ENCODE peak calls at places on chromosome 9, in ten cellular contexts. I is HFF-Myc; Y is NCI-H1092; V is posterior cingulate gyrus; G is A549; H is astrocyte of the spinal cord; D is PC-9; Z is lower leg skin; O is activated naive CD4-positive, alpha-beta T cell treated with Interleukin-2 at 50 U/mL for 16 hours; X is Ammon's horn. B is an unnamed sample.

GRCh38 chr9:127599550-127599891 is 12.6 kb upstream of the STXBP1 start:
- DNase-seq in I (no peak), Y (no peak), V (no peak), G (no peak), H (no peak), D (no peak), Z (no peak), O (no peak), X (no peak), B (no peak)

GRCh38 chr9:130995399-130995941 is 13.5 kb upstream of the LAMC3 start:
- DNase-seq in I (peak), Y (no peak), V (no peak), G (peak), H (peak), D (peak), Z (no peak), O (no peak), X (peak), B (no peak)

GRCh38 chr9:36136894-36137391 is 410 bp downstream of the GLIPR2 start:
- DNase-seq in I (no peak), Y (no peak), V (no peak), G (no peak), H (no peak), D (no peak), Z (no peak), O (no peak), X (no peak), B (no peak)

GRCh38 chr9:1759009-1759408 is 256.1 kb upstream of the SMARCA2 start:
- DNase-seq in I (no peak), Y (no peak), V (no peak), G (peak), H (no peak), D (no peak), Z (no peak), O (no peak), X (no peak), B (no peak)

GRCh38 chr9:34457266-34458012 is 931 bp downstream of the FAM219A start:
- DNase-seq in I (no peak), Y (peak), V (peak), G (peak), H (peak), D (peak), Z (peak), O (peak), X (peak), B (peak)

GRCh38 chr9:95100071-95100627 is 217.4 kb downstream of the FANCC start:
- DNase-seq in I (no peak), Y (no peak), V (no peak), G (no peak), H (no peak), D (no peak), Z (no peak), O (no peak), X (no peak), B (no peak)

GRCh38 chr9:93156475-93157008 is 22.5 kb upstream of the NINJ1 start:
- DNase-seq in I (no peak), Y (no peak), V (no peak), G (no peak), H (no peak), D (no peak), Z (no peak), O (peak), X (no peak), B (no peak)

GRCh38 chr9:78921341-78921740 is 624.4 kb downstream of the PSAT1 start:
- DNase-seq in I (no peak), Y (no peak), V (no peak), G (peak), H (peak), D (no peak), Z (no peak), O (no peak), X (no peak), B (no peak)

GRCh38 chr9:75855509-75855908 is 35.0 kb upstream of the PCSK5 start:
- DNase-seq in I (peak), Y (no peak), V (no peak), G (peak), H (peak), D (no peak), Z (no peak), O (no peak), X (peak), B (no peak)

GRCh38 chr9:127904888-127905728 is 5.7 kb upstream of the ST6GALNAC6 start:
- DNase-seq in I (no peak), Y (no peak), V (no peak), G (no peak), H (no peak), D (no peak), Z (no peak), O (peak), X (no peak), B (no peak)

GRCh38 chr9:93290495-93291434 is 106.8 kb downstream of the WNK2 start:
- DNase-seq in I (no peak), Y (no peak), V (no peak), G (no peak), H (no peak), D (no peak), Z (no peak), O (no peak), X (no peak), B (no peak)

GRCh38 chr9:123028136-123028535 is 5.3 kb upstream of the GPR21 start:
- DNase-seq in I (no peak), Y (no peak), V (no peak), G (no peak), H (no peak), D (no peak), Z (no peak), O (no peak), X (no peak), B (no peak)

GRCh38 chr9:125506045-125506444 is 201.0 kb downstream of the MAPKAP1 start:
- DNase-seq in I (no peak), Y (no peak), V (no peak), G (no peak), H (no peak), D (no peak), Z (no peak), O (no peak), X (peak), B (no peak)

GRCh38 chr9:33350310-33350709 is 52.1 kb downstream of the AQP7 start:
- DNase-seq in I (peak), Y (no peak), V (no peak), G (peak), H (peak), D (peak), Z (no peak), O (no peak), X (no peak), B (no peak)

GRCh38 chr9:134231330-134231745 is 67.0 kb upstream of the RNU6ATAC start:
- DNase-seq in I (no peak), Y (no peak), V (no peak), G (no peak), H (no peak), D (no peak), Z (no peak), O (no peak), X (no peak), B (no peak)

GRCh38 chr9:98117984-98118639 is 910 bp downstream of the TRIM14 start:
- DNase-seq in I (peak), Y (no peak), V (no peak), G (peak), H (no peak), D (peak), Z (no peak), O (peak), X (peak), B (no peak)

GRCh38 chr9:83238871-83239624 is 176.1 kb upstream of the RASEF start:
- DNase-seq in I (no peak), Y (no peak), V (no peak), G (peak), H (no peak), D (peak), Z (peak), O (no peak), X (no peak), B (no peak)

GRCh38 chr9:79701651-79702050 is 129.9 kb downstream of the TLE4 start:
- DNase-seq in I (no peak), Y (no peak), V (no peak), G (no peak), H (no peak), D (no peak), Z (peak), O (no peak), X (peak), B (no peak)

GRCh38 chr9:80875947-80876346 is 813.4 kb downstream of the TLE1 start:
- DNase-seq in I (no peak), Y (no peak), V (no peak), G (no peak), H (no peak), D (no peak), Z (no peak), O (no peak), X (no peak), B (no peak)

GRCh38 chr9:124950050-124950718 is 9.3 kb upstream of the GOLGA1 start:
- DNase-seq in I (no peak), Y (no peak), V (no peak), G (no peak), H (no peak), D (no peak), Z (no peak), O (no peak), X (no peak), B (no peak)

B was measured in dorsolateral prefrontal cortex.